ENCODE peak calls at places on chromosome 2, in nine cellular contexts. X is HuH-7, D is iPS-NIHi11, G is EL, H is endothelial cell of umbilical vein, T is RPMI7951, O is HFFc6, K is GM18507, E is germinal center. S is an unnamed sample.
A peak's percentile ranks its signal among the peaks of the same experiment; 100 is the strongest.

GRCh38 chr2:237618449-237618848 is 8.9 kb upstream of the LRRFIP1 start:
- DNase-seq in T (peak; percentile 66), X (no peak), G (no peak), O (peak; percentile 58), E (no peak), K (no peak), D (no peak), H (no peak), S (no peak)

GRCh38 chr2:25234756-25235155 is 66.4 kb upstream of the POMC start:
- DNase-seq in K (no peak), G (no peak), O (no peak), T (peak; percentile 16), E (no peak), X (no peak), H (no peak), D (no peak), S (no peak)

GRCh38 chr2:121073320-121074210 is 211.4 kb downstream of the TFCP2L1 start:
- DNase-seq in G (no peak), X (no peak), T (no peak), O (no peak), E (no peak), D (no peak), K (no peak), H (no peak), S (no peak)

GRCh38 chr2:126664234-126664633 is 8.3 kb downstream of the GYPC start:
- DNase-seq in D (no peak), T (no peak), X (no peak), K (no peak), E (peak; percentile 67), G (no peak), O (no peak), H (no peak), S (no peak)

GRCh38 chr2:10494351-10495066 is 46.4 kb upstream of the ODC1 start:
- DNase-seq in O (no peak), K (no peak), X (no peak), T (no peak), D (no peak), E (no peak), G (no peak), H (no peak), S (no peak)

GRCh38 chr2:209425082-209426071 is 1.5 kb downstream of the MAP2 start:
- DNase-seq in G (peak; percentile 48), O (peak; percentile 43), H (peak; percentile 67), E (peak; percentile 49), K (no peak), D (peak; percentile 29), X (peak; percentile 40), T (peak; percentile 56), S (peak; percentile 38)

GRCh38 chr2:16933355-16933754 is 267.7 kb upstream of the CYRIA start:
- DNase-seq in K (no peak), E (no peak), X (no peak), H (no peak), G (no peak), T (no peak), O (no peak), D (no peak), S (peak; percentile 27)

GRCh38 chr2:59850554-59850953 is 702.9 kb downstream of the BCL11A start:
- DNase-seq in G (no peak), X (no peak), H (no peak), T (no peak), O (no peak), K (no peak), D (no peak), E (no peak), S (no peak)

GRCh38 chr2:234763051-234763909 is 188.5 kb upstream of the SH3BP4 start:
- DNase-seq in D (no peak), K (no peak), X (no peak), T (peak; percentile 99), E (no peak), G (peak; percentile 67), O (no peak), H (no peak), S (no peak)

GRCh38 chr2:126894585-126895182 is 4.0 kb upstream of the TEX51 start:
- DNase-seq in G (no peak), X (no peak), H (no peak), E (no peak), O (no peak), D (no peak), T (no peak), K (no peak), S (no peak)

GRCh38 chr2:69645926-69646325 is 2.4 kb upstream of the AAK1 start:
- DNase-seq in E (no peak), H (no peak), K (no peak), D (no peak), X (no peak), G (no peak), O (no peak), T (no peak), S (no peak)

GRCh38 chr2:215950009-215950408 is 63.3 kb downstream of the MREG start:
- DNase-seq in X (peak; percentile 12), D (peak; percentile 39), O (peak; percentile 71), E (peak; percentile 21), G (peak; percentile 53), T (peak; percentile 64), K (no peak), H (peak; percentile 52), S (peak; percentile 51)

GRCh38 chr2:122831644-122832043 is 1076.2 kb downstream of the TSN start:
- DNase-seq in H (no peak), O (no peak), E (no peak), G (no peak), K (no peak), D (no peak), T (no peak), X (no peak), S (no peak)

GRCh38 chr2:19367346-19367745 is 8.9 kb upstream of the OSR1 start:
- DNase-seq in E (no peak), X (no peak), T (peak; percentile 69), O (no peak), D (no peak), K (no peak), H (no peak), G (no peak), S (no peak)

GRCh38 chr2:207126724-207127314 is 38.9 kb downstream of the KLF7 start:
- DNase-seq in O (no peak), E (no peak), G (peak; percentile 50), H (no peak), D (no peak), X (no peak), K (no peak), T (peak; percentile 29), S (no peak)

GRCh38 chr2:74849228-74849892 is 15.4 kb downstream of the HK2 start:
- DNase-seq in E (peak; percentile 55), D (peak; percentile 36), K (peak; percentile 23), T (peak; percentile 40), H (peak; percentile 44), X (no peak), G (no peak), O (no peak), S (peak; percentile 30)

S was measured in neural progenitor cell.